ENCODE peak calls at places on chromosomes 6 and 20, in seven cellular contexts. One of them, this sample, is unnamed.

GRCh38 chr6:42292002-42292735 is 74.5 kb upstream of the MRPS10 start:
- DNase-seq in transverse colon: no peak
- DNase-seq in right atrium auricular region: no peak
- DNase-seq in GM12865: peak
- DNase-seq in aorta: no peak
- DNase-seq in left lung: no peak
- DNase-seq in upper lobe of right lung: no peak
- DNase-seq in this sample: no peak

GRCh38 chr20:21632654-21633053 is 72.8 kb upstream of the PAX1 start:
- DNase-seq in transverse colon: no peak
- DNase-seq in right atrium auricular region: no peak
- DNase-seq in GM12865: no peak
- DNase-seq in aorta: no peak
- DNase-seq in left lung: no peak
- DNase-seq in upper lobe of right lung: no peak
- DNase-seq in this sample: no peak

GRCh38 chr6:134503542-134504281 is 185.8 kb upstream of the SGK1 start:
- DNase-seq in transverse colon: no peak
- DNase-seq in right atrium auricular region: no peak
- DNase-seq in GM12865: no peak
- DNase-seq in aorta: no peak
- DNase-seq in left lung: no peak
- DNase-seq in upper lobe of right lung: no peak
- DNase-seq in this sample: no peak

GRCh38 chr6:150377211-150377781 is 8.5 kb downstream of the IYD start:
- DNase-seq in transverse colon: no peak
- DNase-seq in right atrium auricular region: no peak
- DNase-seq in GM12865: no peak
- DNase-seq in aorta: no peak
- DNase-seq in left lung: no peak
- DNase-seq in upper lobe of right lung: no peak
- DNase-seq in this sample: no peak

GRCh38 chr6:69763763-69764162 is 33.0 kb downstream of the LMBRD1 start:
- DNase-seq in transverse colon: no peak
- DNase-seq in right atrium auricular region: no peak
- DNase-seq in GM12865: no peak
- DNase-seq in aorta: no peak
- DNase-seq in left lung: no peak
- DNase-seq in upper lobe of right lung: no peak
- DNase-seq in this sample: no peak

GRCh38 chr6:113630738-113631535 is 226.2 kb upstream of the MARCKS start:
- DNase-seq in transverse colon: peak
- DNase-seq in right atrium auricular region: no peak
- DNase-seq in GM12865: peak
- DNase-seq in aorta: peak
- DNase-seq in left lung: no peak
- DNase-seq in upper lobe of right lung: peak
- DNase-seq in this sample: no peak

GRCh38 chr6:169251822-169252804 is 1.5 kb downstream of the THBS2 start:
- DNase-seq in transverse colon: no peak
- DNase-seq in right atrium auricular region: no peak
- DNase-seq in GM12865: no peak
- DNase-seq in aorta: peak
- DNase-seq in left lung: no peak
- DNase-seq in upper lobe of right lung: peak
- DNase-seq in this sample: no peak

GRCh38 chr6:44093066-44093465 is 34.2 kb downstream of the MRPL14 start:
- DNase-seq in transverse colon: no peak
- DNase-seq in right atrium auricular region: no peak
- DNase-seq in GM12865: no peak
- DNase-seq in aorta: no peak
- DNase-seq in left lung: no peak
- DNase-seq in upper lobe of right lung: no peak
- DNase-seq in this sample: no peak

GRCh38 chr6:45535933-45536332 is 158.2 kb upstream of the SUPT3H start:
- DNase-seq in transverse colon: no peak
- DNase-seq in right atrium auricular region: no peak
- DNase-seq in GM12865: no peak
- DNase-seq in aorta: no peak
- DNase-seq in left lung: no peak
- DNase-seq in upper lobe of right lung: no peak
- DNase-seq in this sample: no peak

GRCh38 chr6:83985715-83986114 is 47.9 kb upstream of the MRAP2 start:
- DNase-seq in transverse colon: no peak
- DNase-seq in right atrium auricular region: no peak
- DNase-seq in GM12865: no peak
- DNase-seq in aorta: no peak
- DNase-seq in left lung: no peak
- DNase-seq in upper lobe of right lung: no peak
- DNase-seq in this sample: no peak

GRCh38 chr6:25556516-25556915 is 95.5 kb upstream of the SCGN start:
- DNase-seq in transverse colon: peak
- DNase-seq in right atrium auricular region: peak
- DNase-seq in GM12865: peak
- DNase-seq in aorta: peak
- DNase-seq in left lung: no peak
- DNase-seq in upper lobe of right lung: peak
- DNase-seq in this sample: peak

GRCh38 chr6:3321875-3322274 is 63.1 kb downstream of the PSMG4 start:
- DNase-seq in transverse colon: no peak
- DNase-seq in right atrium auricular region: no peak
- DNase-seq in GM12865: no peak
- DNase-seq in aorta: no peak
- DNase-seq in left lung: no peak
- DNase-seq in upper lobe of right lung: no peak
- DNase-seq in this sample: no peak

GRCh38 chr6:131819507-131820228 is 11.8 kb downstream of the ENPP1 start:
- DNase-seq in transverse colon: no peak
- DNase-seq in right atrium auricular region: no peak
- DNase-seq in GM12865: no peak
- DNase-seq in aorta: no peak
- DNase-seq in left lung: no peak
- DNase-seq in upper lobe of right lung: no peak
- DNase-seq in this sample: no peak

GRCh38 chr6:52840763-52841585 is at the start of gene GSTA5:
- DNase-seq in transverse colon: no peak
- DNase-seq in right atrium auricular region: no peak
- DNase-seq in GM12865: no peak
- DNase-seq in aorta: no peak
- DNase-seq in left lung: no peak
- DNase-seq in upper lobe of right lung: no peak
- DNase-seq in this sample: no peak

GRCh38 chr20:35006531-35006971 is 50.9 kb downstream of the MYH7B start:
- DNase-seq in transverse colon: peak
- DNase-seq in right atrium auricular region: no peak
- DNase-seq in GM12865: no peak
- DNase-seq in aorta: peak
- DNase-seq in left lung: peak
- DNase-seq in upper lobe of right lung: no peak
- DNase-seq in this sample: peak

GRCh38 chr6:158222066-158222465 is 53.9 kb downstream of the GTF2H5 start:
- DNase-seq in transverse colon: no peak
- DNase-seq in right atrium auricular region: no peak
- DNase-seq in GM12865: no peak
- DNase-seq in aorta: no peak
- DNase-seq in left lung: no peak
- DNase-seq in upper lobe of right lung: no peak
- DNase-seq in this sample: no peak

GRCh38 chr6:122752990-122753687 is 26.4 kb upstream of the FABP7 start:
- DNase-seq in transverse colon: no peak
- DNase-seq in right atrium auricular region: no peak
- DNase-seq in GM12865: no peak
- DNase-seq in aorta: no peak
- DNase-seq in left lung: no peak
- DNase-seq in upper lobe of right lung: no peak
- DNase-seq in this sample: no peak

GRCh38 chr6:11606287-11606686 is 68.7 kb downstream of the TMEM170B start:
- DNase-seq in transverse colon: peak
- DNase-seq in right atrium auricular region: peak
- DNase-seq in GM12865: no peak
- DNase-seq in aorta: no peak
- DNase-seq in left lung: no peak
- DNase-seq in upper lobe of right lung: no peak
- DNase-seq in this sample: no peak

GRCh38 chr20:18727032-18727508 is 86.5 kb upstream of the SCP2D1 start:
- DNase-seq in transverse colon: peak
- DNase-seq in right atrium auricular region: no peak
- DNase-seq in GM12865: no peak
- DNase-seq in aorta: no peak
- DNase-seq in left lung: no peak
- DNase-seq in upper lobe of right lung: no peak
- DNase-seq in this sample: no peak

GRCh38 chr20:24622856-24623255 is 153.4 kb downstream of the SYNDIG1 start:
- DNase-seq in transverse colon: no peak
- DNase-seq in right atrium auricular region: no peak
- DNase-seq in GM12865: no peak
- DNase-seq in aorta: no peak
- DNase-seq in left lung: no peak
- DNase-seq in upper lobe of right lung: no peak
- DNase-seq in this sample: no peak

GRCh38 chr20:57958050-57958420 is 248.2 kb upstream of the PMEPA1 start:
- DNase-seq in transverse colon: no peak
- DNase-seq in right atrium auricular region: no peak
- DNase-seq in GM12865: no peak
- DNase-seq in aorta: no peak
- DNase-seq in left lung: no peak
- DNase-seq in upper lobe of right lung: no peak
- DNase-seq in this sample: no peak

GRCh38 chr6:87483929-87484328 is 11.2 kb downstream of the SLC35A1 start:
- DNase-seq in transverse colon: no peak
- DNase-seq in right atrium auricular region: no peak
- DNase-seq in GM12865: peak
- DNase-seq in aorta: no peak
- DNase-seq in left lung: no peak
- DNase-seq in upper lobe of right lung: no peak
- DNase-seq in this sample: peak

GRCh38 chr6:32554269-32554919 is 24.3 kb upstream of the HLA-DRB5 start:
- DNase-seq in transverse colon: no peak
- DNase-seq in right atrium auricular region: no peak
- DNase-seq in GM12865: no peak
- DNase-seq in aorta: no peak
- DNase-seq in left lung: no peak
- DNase-seq in upper lobe of right lung: no peak
- DNase-seq in this sample: no peak

GRCh38 chr6:35736982-35737412 is at the start of gene ARMC12:
- DNase-seq in transverse colon: no peak
- DNase-seq in right atrium auricular region: no peak
- DNase-seq in GM12865: no peak
- DNase-seq in aorta: no peak
- DNase-seq in left lung: no peak
- DNase-seq in upper lobe of right lung: no peak
- DNase-seq in this sample: peak
- H3K4me3 ChIP-seq in transverse colon: no peak
- H3K4me3 ChIP-seq in right atrium auricular region: no peak
- H3K4me3 ChIP-seq in GM12865: no peak
- H3K4me3 ChIP-seq in aorta: no peak
- H3K4me3 ChIP-seq in left lung: no peak
- H3K4me3 ChIP-seq in upper lobe of right lung: no peak
- H3K4me3 ChIP-seq in this sample: no peak

DNA sequence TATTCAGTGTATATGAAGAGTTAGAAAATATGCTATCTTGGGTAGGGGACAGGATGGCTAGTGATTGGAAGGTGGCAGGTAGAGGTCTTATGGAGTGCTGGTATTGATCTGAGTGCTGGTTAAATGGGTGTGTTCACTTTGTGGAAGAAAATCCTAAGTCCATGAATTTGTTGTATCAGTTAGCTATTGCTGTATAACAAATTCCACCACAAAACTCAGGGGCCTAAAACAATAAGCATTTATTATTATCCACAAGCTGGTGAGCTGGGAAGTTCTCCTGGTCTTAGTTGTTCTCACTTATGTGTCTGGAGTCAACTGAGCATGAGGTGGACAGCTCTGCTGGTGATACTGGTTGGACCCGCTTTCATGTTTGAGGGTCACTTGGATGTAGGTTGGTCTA is 212.2 kb upstream of the PLCB4 start:
- DNase-seq in transverse colon: no peak
- DNase-seq in right atrium auricular region: no peak
- DNase-seq in GM12865: no peak
- DNase-seq in aorta: no peak
- DNase-seq in left lung: no peak
- DNase-seq in upper lobe of right lung: no peak
- DNase-seq in this sample: no peak
- H3K4me3 ChIP-seq in transverse colon: no peak
- H3K4me3 ChIP-seq in right atrium auricular region: no peak
- H3K4me3 ChIP-seq in GM12865: no peak
- H3K4me3 ChIP-seq in aorta: no peak
- H3K4me3 ChIP-seq in left lung: no peak
- H3K4me3 ChIP-seq in upper lobe of right lung: no peak
- H3K4me3 ChIP-seq in this sample: no peak

GRCh38 chr20:44641305-44641704 is 10.2 kb downstream of the ADA start:
- DNase-seq in transverse colon: no peak
- DNase-seq in right atrium auricular region: no peak
- DNase-seq in GM12865: no peak
- DNase-seq in aorta: no peak
- DNase-seq in left lung: peak
- DNase-seq in upper lobe of right lung: no peak
- DNase-seq in this sample: no peak

GRCh38 chr20:44643596-44644383 is 7.7 kb downstream of the ADA start:
- DNase-seq in transverse colon: peak
- DNase-seq in right atrium auricular region: peak
- DNase-seq in GM12865: peak
- DNase-seq in aorta: peak
- DNase-seq in left lung: peak
- DNase-seq in upper lobe of right lung: peak
- DNase-seq in this sample: peak

GRCh38 chr20:44642203-44643153 is 9.0 kb downstream of the ADA start:
- DNase-seq in transverse colon: peak
- DNase-seq in right atrium auricular region: peak
- DNase-seq in GM12865: peak
- DNase-seq in aorta: peak
- DNase-seq in left lung: no peak
- DNase-seq in upper lobe of right lung: peak
- DNase-seq in this sample: peak

GRCh38 chr20:44644384-44645131 is 6.9 kb downstream of the ADA start:
- DNase-seq in transverse colon: no peak
- DNase-seq in right atrium auricular region: no peak
- DNase-seq in GM12865: peak
- DNase-seq in aorta: no peak
- DNase-seq in left lung: no peak
- DNase-seq in upper lobe of right lung: no peak
- DNase-seq in this sample: no peak

GRCh38 chr20:44643154-44643519 is 8.4 kb downstream of the ADA start:
- DNase-seq in transverse colon: no peak
- DNase-seq in right atrium auricular region: no peak
- DNase-seq in GM12865: no peak
- DNase-seq in aorta: no peak
- DNase-seq in left lung: no peak
- DNase-seq in upper lobe of right lung: no peak
- DNase-seq in this sample: no peak
- H3K4me3 ChIP-seq in transverse colon: no peak
- H3K4me3 ChIP-seq in right atrium auricular region: no peak
- H3K4me3 ChIP-seq in GM12865: peak
- H3K4me3 ChIP-seq in aorta: no peak
- H3K4me3 ChIP-seq in left lung: no peak
- H3K4me3 ChIP-seq in upper lobe of right lung: no peak
- H3K4me3 ChIP-seq in this sample: no peak

DNA sequence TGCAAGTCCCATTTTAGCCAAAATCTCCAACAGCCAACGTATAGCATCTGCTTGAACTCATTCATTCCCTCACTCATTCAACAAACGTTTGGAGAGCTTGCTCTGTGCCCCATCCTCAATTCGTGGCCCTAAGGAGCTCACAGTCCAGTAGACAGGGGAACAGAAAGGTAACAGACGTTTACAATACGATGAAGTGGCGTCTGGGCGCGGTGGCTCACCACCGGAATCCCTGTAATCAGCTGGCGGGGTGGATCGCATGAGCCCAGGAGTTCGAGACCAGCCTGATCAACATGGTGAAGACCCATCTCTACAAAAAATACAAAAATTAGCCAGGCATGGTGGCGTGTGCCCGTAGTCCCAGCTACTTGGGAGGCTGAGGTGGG is 790 bp upstream of the E2F1 start:
- DNase-seq in transverse colon: no peak
- DNase-seq in right atrium auricular region: no peak
- DNase-seq in GM12865: no peak
- DNase-seq in aorta: no peak
- DNase-seq in left lung: no peak
- DNase-seq in upper lobe of right lung: no peak
- DNase-seq in this sample: no peak
- H3K4me3 ChIP-seq in transverse colon: no peak
- H3K4me3 ChIP-seq in right atrium auricular region: no peak
- H3K4me3 ChIP-seq in GM12865: no peak
- H3K4me3 ChIP-seq in aorta: no peak
- H3K4me3 ChIP-seq in left lung: peak
- H3K4me3 ChIP-seq in upper lobe of right lung: peak
- H3K4me3 ChIP-seq in this sample: no peak